ENCODE peak calls at places on chromosomes 2 and 18, in five cellular contexts. One of them, this sample, is unnamed.

GRCh38 chr2:102637358-102637757 is 18.0 kb downstream of the SLC9A2 start:
- DNase-seq in MM.1S: no peak
- DNase-seq in HCT116: no peak
- DNase-seq in neural progenitor cell: no peak
- DNase-seq in GM23248: no peak
- DNase-seq in this sample: no peak

GRCh38 chr2:127154985-127155650 is 48.2 kb upstream of the BIN1 start:
- DNase-seq in GM23248: peak; percentile 74
- DNase-seq in neural progenitor cell: no peak
- DNase-seq in MM.1S: no peak
- DNase-seq in HCT116: no peak
- DNase-seq in this sample: no peak

GRCh38 chr2:235286624-235287368 is 207.0 kb upstream of the AGAP1 start:
- DNase-seq in HCT116: no peak
- DNase-seq in neural progenitor cell: no peak
- DNase-seq in GM23248: peak; percentile 73
- DNase-seq in MM.1S: no peak
- DNase-seq in this sample: no peak

GRCh38 chr18:63043516-63043915 is 276.1 kb downstream of the BCL2 start:
- DNase-seq in neural progenitor cell: no peak
- DNase-seq in HCT116: no peak
- DNase-seq in GM23248: peak; percentile 51
- DNase-seq in MM.1S: no peak
- DNase-seq in this sample: no peak

GRCh38 chr2:231016576-231017249 is 20.6 kb upstream of the C2orf72 start:
- DNase-seq in HCT116: no peak
- DNase-seq in GM23248: no peak
- DNase-seq in neural progenitor cell: no peak
- DNase-seq in MM.1S: no peak
- DNase-seq in this sample: peak; percentile 59

GRCh38 chr2:74887445-74887951 is 53.6 kb downstream of the HK2 start:
- DNase-seq in MM.1S: no peak
- DNase-seq in HCT116: no peak
- DNase-seq in GM23248: peak; percentile 87
- DNase-seq in neural progenitor cell: no peak
- DNase-seq in this sample: no peak

GRCh38 chr2:7612969-7613368 is 695.8 kb downstream of the RNF144A start:
- DNase-seq in HCT116: no peak
- DNase-seq in MM.1S: no peak
- DNase-seq in neural progenitor cell: no peak
- DNase-seq in GM23248: peak; percentile 54
- DNase-seq in this sample: no peak

GRCh38 chr2:217685255-217685605 is 317.6 kb downstream of the TNS1 start:
- DNase-seq in neural progenitor cell: no peak
- DNase-seq in GM23248: peak; percentile 98
- DNase-seq in HCT116: peak; percentile 26
- DNase-seq in MM.1S: no peak
- DNase-seq in this sample: peak; percentile 92

GRCh38 chr18:34880882-34881852 is 160.0 kb upstream of the MAPRE2 start:
- DNase-seq in GM23248: peak; percentile 14
- DNase-seq in MM.1S: no peak
- DNase-seq in HCT116: no peak
- DNase-seq in neural progenitor cell: no peak
- DNase-seq in this sample: peak; percentile 31

GRCh38 chr2:8548065-8548870 is 133.6 kb upstream of the ID2 start:
- DNase-seq in MM.1S: no peak
- DNase-seq in neural progenitor cell: no peak
- DNase-seq in HCT116: no peak
- DNase-seq in GM23248: no peak
- DNase-seq in this sample: no peak

GRCh38 chr18:73888565-73888964 is 259.1 kb downstream of the FBXO15 start:
- DNase-seq in GM23248: no peak
- DNase-seq in HCT116: no peak
- DNase-seq in MM.1S: no peak
- DNase-seq in neural progenitor cell: no peak
- DNase-seq in this sample: no peak

GRCh38 chr2:119795309-119796303 is 35.9 kb downstream of the PTPN4 start:
- DNase-seq in GM23248: no peak
- DNase-seq in neural progenitor cell: no peak
- DNase-seq in HCT116: no peak
- DNase-seq in MM.1S: no peak
- DNase-seq in this sample: no peak

GRCh38 chr2:226813148-226813701 is 13.6 kb upstream of the IRS1 start:
- DNase-seq in HCT116: no peak
- DNase-seq in MM.1S: no peak
- DNase-seq in neural progenitor cell: peak; percentile 52
- DNase-seq in GM23248: peak; percentile 41
- DNase-seq in this sample: peak; percentile 18

GRCh38 chr18:57869228-57869627 is 66.1 kb upstream of the ATP8B1 start:
- DNase-seq in GM23248: no peak
- DNase-seq in HCT116: no peak
- DNase-seq in MM.1S: no peak
- DNase-seq in neural progenitor cell: no peak
- DNase-seq in this sample: no peak

GRCh38 chr18:13298262-13298661 is 79.7 kb downstream of the LDLRAD4 start:
- DNase-seq in neural progenitor cell: no peak
- DNase-seq in HCT116: no peak
- DNase-seq in MM.1S: no peak
- DNase-seq in GM23248: no peak
- DNase-seq in this sample: no peak

GRCh38 chr2:15647622-15648590 is 56.2 kb downstream of the DDX1 start:
- DNase-seq in MM.1S: no peak
- DNase-seq in neural progenitor cell: no peak
- DNase-seq in HCT116: no peak
- DNase-seq in GM23248: no peak
- DNase-seq in this sample: no peak

GRCh38 chr2:3305952-3306351 is 71.7 kb downstream of the EIPR1 start:
- DNase-seq in neural progenitor cell: no peak
- DNase-seq in GM23248: no peak
- DNase-seq in MM.1S: no peak
- DNase-seq in HCT116: no peak
- DNase-seq in this sample: no peak

GRCh38 chr2:70986499-70987189 is 8.0 kb downstream of the TEX261 start:
- DNase-seq in HCT116: no peak
- DNase-seq in GM23248: no peak
- DNase-seq in neural progenitor cell: no peak
- DNase-seq in MM.1S: no peak
- DNase-seq in this sample: no peak
- TF ChIP-seq EZH2phosphoT487 in HCT116: no peak
- TF ChIP-seq EZH2phosphoT487 in GM23248: no peak
- TF ChIP-seq EZH2phosphoT487 in neural progenitor cell: no peak
- TF ChIP-seq EZH2phosphoT487 in MM.1S: no peak
- TF ChIP-seq EZH2phosphoT487 in this sample: no peak

DNA sequence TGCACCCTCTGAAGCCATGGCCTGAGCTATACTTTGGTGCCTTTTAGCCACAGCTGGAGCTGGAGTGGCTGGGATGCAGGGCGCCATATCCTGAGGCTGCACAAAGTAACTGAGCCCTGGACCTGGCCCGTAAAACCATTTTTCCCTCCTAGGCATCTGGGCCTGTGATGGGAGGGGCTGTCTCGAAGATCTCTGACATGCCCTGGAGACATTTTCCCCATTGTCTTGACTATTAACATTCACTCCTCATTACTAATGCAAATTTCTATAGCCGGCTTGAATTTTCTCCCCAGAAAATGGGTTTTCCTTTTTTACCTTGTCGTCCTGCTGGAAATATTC is 15.4 kb downstream of the TAF1B start:
- DNase-seq in GM23248: no peak
- DNase-seq in HCT116: no peak
- DNase-seq in MM.1S: no peak
- DNase-seq in neural progenitor cell: no peak
- DNase-seq in this sample: no peak
- H3K9me3 ChIP-seq in GM23248: no peaks in the 10 kb centered on the region
- H3K9me3 ChIP-seq in HCT116: peaks cover 7% of the 10 kb centered on the region
- H3K9me3 ChIP-seq in MM.1S: no peaks in the 10 kb centered on the region
- H3K9me3 ChIP-seq in neural progenitor cell: peaks cover 36% of the 10 kb centered on the region
- H3K9me3 ChIP-seq in this sample: no peaks in the 10 kb centered on the region

DNA sequence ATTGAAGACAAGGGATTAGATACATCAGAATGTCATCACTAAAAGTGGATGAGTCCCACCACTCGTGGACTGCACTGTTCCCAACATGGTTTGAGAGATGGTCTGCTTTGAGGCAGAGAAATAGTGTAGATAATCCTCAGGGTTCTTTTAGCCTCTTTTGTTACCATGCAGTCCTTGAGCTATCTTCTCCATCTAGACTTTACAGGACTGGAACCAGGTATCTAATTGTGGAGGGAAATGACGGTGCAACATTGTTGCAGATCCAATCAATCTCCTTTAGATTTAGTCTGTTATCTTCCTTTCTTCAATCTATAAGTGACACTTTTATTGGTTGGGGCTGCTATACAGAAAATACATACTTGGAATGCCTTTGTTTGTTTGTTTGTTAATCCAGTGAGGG is 183.8 kb upstream of the CWC22 start:
- DNase-seq in neural progenitor cell: no peak
- DNase-seq in GM23248: no peak
- DNase-seq in HCT116: no peak
- DNase-seq in MM.1S: no peak
- DNase-seq in this sample: no peak
- TF ChIP-seq EZH2phosphoT487 in neural progenitor cell: no peak
- TF ChIP-seq EZH2phosphoT487 in GM23248: no peak
- TF ChIP-seq EZH2phosphoT487 in HCT116: no peak
- TF ChIP-seq EZH2phosphoT487 in MM.1S: no peak
- TF ChIP-seq EZH2phosphoT487 in this sample: no peak

GRCh38 chr2:106009096-106009495 is 185.0 kb downstream of the UXS1 start:
- DNase-seq in neural progenitor cell: no peak
- DNase-seq in GM23248: no peak
- DNase-seq in MM.1S: no peak
- DNase-seq in HCT116: no peak
- DNase-seq in this sample: no peak
- H3K9me3 ChIP-seq in neural progenitor cell: peaks cover 15% of the 10 kb centered on the region
- H3K9me3 ChIP-seq in GM23248: no peaks in the 10 kb centered on the region
- H3K9me3 ChIP-seq in MM.1S: no peaks in the 10 kb centered on the region
- H3K9me3 ChIP-seq in HCT116: no peaks in the 10 kb centered on the region
- H3K9me3 ChIP-seq in this sample: peaks cover 7% of the 10 kb centered on the region

GRCh38 chr2:25042321-25043240 is 705 bp downstream of the EFR3B start:
- DNase-seq in HCT116: no peak
- DNase-seq in GM23248: peak; percentile 80
- DNase-seq in neural progenitor cell: peak; percentile 78
- DNase-seq in MM.1S: peak; percentile 14
- DNase-seq in this sample: peak; percentile 67
- TF ChIP-seq EZH2phosphoT487 in HCT116: no peak
- TF ChIP-seq EZH2phosphoT487 in GM23248: no peak
- TF ChIP-seq EZH2phosphoT487 in neural progenitor cell: no peak
- TF ChIP-seq EZH2phosphoT487 in MM.1S: no peak
- TF ChIP-seq EZH2phosphoT487 in this sample: no peak

GRCh38 chr2:6224267-6224666 is 532.1 kb downstream of the SOX11 start:
- DNase-seq in MM.1S: no peak
- DNase-seq in HCT116: no peak
- DNase-seq in GM23248: no peak
- DNase-seq in neural progenitor cell: no peak
- DNase-seq in this sample: no peak
- H3K9me3 ChIP-seq in MM.1S: no peaks in the 10 kb centered on the region
- H3K9me3 ChIP-seq in HCT116: peaks cover 5% of the 10 kb centered on the region
- H3K9me3 ChIP-seq in GM23248: no peaks in the 10 kb centered on the region
- H3K9me3 ChIP-seq in neural progenitor cell: no peaks in the 10 kb centered on the region
- H3K9me3 ChIP-seq in this sample: no peaks in the 10 kb centered on the region

DNA sequence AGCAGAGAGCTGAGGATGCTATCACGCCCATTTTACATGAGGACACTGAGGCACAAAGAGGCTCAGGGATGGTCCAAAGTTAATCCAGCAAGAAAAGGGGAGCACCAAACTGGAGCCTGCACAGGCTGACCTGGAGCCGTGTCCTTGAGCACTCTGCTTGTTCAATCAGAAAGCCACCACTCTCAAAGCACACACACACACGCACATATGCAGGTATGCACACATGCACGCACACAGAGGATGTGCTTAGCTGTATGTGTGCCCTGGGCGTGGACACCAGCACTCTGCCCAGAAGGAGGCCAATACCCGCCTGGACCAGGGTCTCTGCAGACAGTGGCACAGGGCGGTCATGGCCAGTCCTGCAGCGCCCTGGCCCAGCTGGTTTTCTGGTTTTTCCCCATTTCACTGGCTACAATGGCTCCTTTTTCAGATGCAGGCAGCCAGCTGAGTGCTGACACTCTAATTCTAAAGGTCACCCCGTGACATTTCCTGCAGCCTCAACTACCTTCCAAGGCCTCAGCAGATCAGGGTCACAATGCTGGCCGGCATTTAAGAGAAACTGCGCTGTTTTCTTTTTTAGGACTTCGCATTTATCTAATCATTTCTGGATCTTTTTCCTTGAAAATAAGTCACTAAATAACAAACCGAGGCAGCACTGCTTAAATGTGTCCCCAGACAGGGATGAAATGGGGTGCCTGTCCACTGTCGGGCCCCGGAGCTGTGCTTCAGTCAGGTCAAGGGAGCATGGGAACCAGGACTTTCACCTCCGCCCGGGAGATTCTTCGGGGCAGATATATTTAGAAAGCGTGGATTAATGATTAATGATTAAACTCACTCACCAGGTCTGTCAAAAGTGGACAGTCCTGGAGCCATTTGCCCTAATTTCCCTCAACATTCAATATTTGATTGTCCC is 104.5 kb downstream of the HDAC4 start:
- DNase-seq in GM23248: no peak
- DNase-seq in MM.1S: no peak
- DNase-seq in neural progenitor cell: no peak
- DNase-seq in HCT116: no peak
- DNase-seq in this sample: peak; percentile 58
- TF ChIP-seq EZH2phosphoT487 in GM23248: no peak
- TF ChIP-seq EZH2phosphoT487 in MM.1S: no peak
- TF ChIP-seq EZH2phosphoT487 in neural progenitor cell: no peak
- TF ChIP-seq EZH2phosphoT487 in HCT116: no peak
- TF ChIP-seq EZH2phosphoT487 in this sample: no peak

DNA sequence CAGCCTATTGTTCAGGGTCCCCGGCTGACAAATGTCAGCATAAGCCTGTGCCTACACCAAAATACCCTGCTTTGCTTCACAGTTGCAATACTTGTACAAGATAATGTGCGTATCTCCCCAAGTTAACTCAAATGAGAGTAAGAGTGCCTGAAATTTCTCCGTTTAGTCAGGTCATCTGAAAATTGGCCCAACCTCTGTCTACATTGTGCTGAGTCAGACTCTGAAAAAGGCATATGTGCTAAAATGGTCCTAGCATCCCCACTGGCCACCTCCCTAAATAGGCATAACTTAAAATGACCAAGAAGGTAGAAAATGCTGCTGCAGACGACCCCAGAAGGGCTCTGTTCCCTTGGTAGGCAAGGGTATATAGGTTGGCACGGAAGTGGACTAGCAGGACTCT is 1653.8 kb upstream of the DDX18 start:
- DNase-seq in HCT116: no peak
- DNase-seq in GM23248: no peak
- DNase-seq in MM.1S: no peak
- DNase-seq in neural progenitor cell: peak; percentile 9
- DNase-seq in this sample: no peak
- H3K9me3 ChIP-seq in HCT116: peaks cover 30% of the 10 kb centered on the region
- H3K9me3 ChIP-seq in GM23248: no peaks in the 10 kb centered on the region
- H3K9me3 ChIP-seq in MM.1S: no peaks in the 10 kb centered on the region
- H3K9me3 ChIP-seq in neural progenitor cell: peaks cover 4% of the 10 kb centered on the region
- H3K9me3 ChIP-seq in this sample: no peaks in the 10 kb centered on the region

This sample was measured in hepatocyte.